ENCODE peak calls at places on chromosome 1, in six cellular contexts. One of them, this sample, is unnamed.

GRCh38 chr1:160837558-160838205 is 25.0 kb downstream of the CD244 start:
- DNase-seq in endothelial cell of umbilical vein: no peak
- DNase-seq in K562: peak; percentile 24
- DNase-seq in A549: no peak
- DNase-seq in HepG2: no peak
- DNase-seq in GM12878: peak; percentile 78
- DNase-seq in this sample: peak; percentile 97

GRCh38 chr1:2460996-2461751 is 14.9 kb upstream of the PLCH2 start:
- DNase-seq in endothelial cell of umbilical vein: no peak
- DNase-seq in K562: no peak
- DNase-seq in A549: no peak
- DNase-seq in HepG2: no peak
- DNase-seq in GM12878: no peak
- DNase-seq in this sample: no peak

GRCh38 chr1:228801068-228801467 is 65.8 kb downstream of the RHOU start:
- DNase-seq in endothelial cell of umbilical vein: no peak
- DNase-seq in K562: no peak
- DNase-seq in A549: no peak
- DNase-seq in HepG2: peak; percentile 47
- DNase-seq in GM12878: no peak
- DNase-seq in this sample: no peak

GRCh38 chr1:15321601-15322000 is 74.6 kb downstream of the FHAD1 start:
- DNase-seq in endothelial cell of umbilical vein: no peak
- DNase-seq in K562: no peak
- DNase-seq in A549: no peak
- DNase-seq in HepG2: no peak
- DNase-seq in GM12878: no peak
- DNase-seq in this sample: no peak

GRCh38 chr1:216531308-216532239 is 108.3 kb upstream of the USH2A start:
- DNase-seq in endothelial cell of umbilical vein: no peak
- DNase-seq in K562: no peak
- DNase-seq in A549: no peak
- DNase-seq in HepG2: no peak
- DNase-seq in GM12878: no peak
- DNase-seq in this sample: no peak

GRCh38 chr1:203045821-203046594 is 19.7 kb downstream of the PPFIA4 start:
- DNase-seq in endothelial cell of umbilical vein: no peak
- DNase-seq in K562: no peak
- DNase-seq in A549: no peak
- DNase-seq in HepG2: no peak
- DNase-seq in GM12878: no peak
- DNase-seq in this sample: no peak

GRCh38 chr1:231465051-231465450 is 43.0 kb upstream of the EGLN1 start:
- DNase-seq in endothelial cell of umbilical vein: no peak
- DNase-seq in K562: no peak
- DNase-seq in A549: no peak
- DNase-seq in HepG2: no peak
- DNase-seq in GM12878: no peak
- DNase-seq in this sample: no peak

GRCh38 chr1:96842215-96842614 is 120.6 kb downstream of the PTBP2 start:
- DNase-seq in endothelial cell of umbilical vein: no peak
- DNase-seq in K562: no peak
- DNase-seq in A549: no peak
- DNase-seq in HepG2: no peak
- DNase-seq in GM12878: no peak
- DNase-seq in this sample: peak; percentile 34

GRCh38 chr1:59020151-59020997 is 236.5 kb upstream of the JUN start:
- DNase-seq in endothelial cell of umbilical vein: peak; percentile 87
- DNase-seq in K562: peak; percentile 48
- DNase-seq in A549: no peak
- DNase-seq in HepG2: no peak
- DNase-seq in GM12878: peak; percentile 87
- DNase-seq in this sample: peak; percentile 85

GRCh38 chr1:22815421-22816062 is 104.9 kb downstream of the EPHB2 start:
- DNase-seq in endothelial cell of umbilical vein: no peak
- DNase-seq in K562: no peak
- DNase-seq in A549: no peak
- DNase-seq in HepG2: no peak
- DNase-seq in GM12878: no peak
- DNase-seq in this sample: no peak

GRCh38 chr1:24767351-24767750 is 22.1 kb downstream of the CLIC4 start:
- DNase-seq in endothelial cell of umbilical vein: no peak
- DNase-seq in K562: no peak
- DNase-seq in A549: no peak
- DNase-seq in HepG2: peak; percentile 94
- DNase-seq in GM12878: no peak
- DNase-seq in this sample: no peak

GRCh38 chr1:16017461-16018303 is at the start of gene HSPB7:
- DNase-seq in endothelial cell of umbilical vein: no peak
- DNase-seq in K562: peak; percentile 80
- DNase-seq in A549: no peak
- DNase-seq in HepG2: no peak
- DNase-seq in GM12878: no peak
- DNase-seq in this sample: no peak

DNA sequence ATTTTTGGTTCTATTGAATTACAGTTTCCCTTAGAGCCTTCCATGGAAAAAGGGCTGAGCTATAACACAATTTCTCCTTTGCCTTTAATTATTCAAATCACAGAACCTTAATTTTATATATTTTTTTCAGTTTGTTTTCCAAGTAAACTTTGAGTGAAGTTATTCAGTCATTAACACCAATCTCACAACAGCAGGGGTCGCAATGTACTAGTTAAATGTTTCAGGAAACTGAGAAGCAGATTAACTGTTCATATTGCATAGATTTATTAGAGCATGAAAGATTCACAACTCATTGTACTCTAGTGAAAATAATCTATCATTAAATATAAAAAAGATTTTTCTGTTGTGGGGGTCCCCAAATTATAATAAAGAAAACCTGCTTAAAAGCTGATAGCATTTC is 64.1 kb downstream of the KIFAP3 start:
- DNase-seq in endothelial cell of umbilical vein: peak; percentile 48
- DNase-seq in K562: peak; percentile 14
- DNase-seq in A549: peak; percentile 54
- DNase-seq in HepG2: peak; percentile 44
- DNase-seq in GM12878: no peak
- DNase-seq in this sample: peak; percentile 34
- TF ChIP-seq CTCF in endothelial cell of umbilical vein: no peak
- TF ChIP-seq CTCF in K562: no peak
- TF ChIP-seq CTCF in A549: peak; percentile 47
- TF ChIP-seq CTCF in HepG2: peak; percentile 48
- TF ChIP-seq CTCF in GM12878: peak; percentile 25
- TF ChIP-seq CTCF in this sample: no peak

GRCh38 chr1:224524679-224525078 is 90.1 kb upstream of the WDR26 start:
- DNase-seq in endothelial cell of umbilical vein: no peak
- DNase-seq in K562: no peak
- DNase-seq in A549: no peak
- DNase-seq in HepG2: no peak
- DNase-seq in GM12878: no peak
- DNase-seq in this sample: no peak
- TF ChIP-seq MYC in endothelial cell of umbilical vein: no peak
- TF ChIP-seq MYC in K562: no peak
- TF ChIP-seq MYC in A549: no peak
- TF ChIP-seq MYC in HepG2: no peak
- TF ChIP-seq MYC in GM12878: no peak
- TF ChIP-seq MYC in this sample: no peak

DNA sequence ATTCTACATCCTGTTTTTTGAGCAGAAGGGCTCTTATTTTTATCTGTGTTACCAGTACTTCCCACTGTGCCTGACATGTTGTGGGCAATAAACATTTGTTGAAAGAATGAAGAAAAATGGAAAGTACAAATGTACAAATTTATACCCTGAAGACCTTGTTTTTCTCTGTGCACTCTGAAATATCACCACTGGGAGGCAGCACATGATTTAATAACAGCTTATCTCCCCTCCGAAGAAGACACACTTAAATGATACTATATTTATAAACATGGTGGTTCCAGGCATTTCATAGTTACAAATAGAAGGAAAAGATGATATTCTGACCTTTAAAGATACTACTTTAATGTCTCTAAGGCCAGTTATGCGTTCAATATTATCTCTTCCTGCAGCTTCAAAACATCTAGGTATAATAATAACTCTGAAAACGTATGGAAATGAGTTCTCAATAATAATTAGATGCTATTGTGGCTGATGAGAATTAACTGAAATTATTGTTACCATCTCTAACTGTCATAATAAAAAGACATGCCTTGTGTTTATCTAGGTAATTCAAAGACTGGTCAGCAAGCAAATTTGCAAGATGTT is 12.8 kb downstream of the DYNLT5 start:
- DNase-seq in endothelial cell of umbilical vein: peak; percentile 79
- DNase-seq in K562: peak; percentile 55
- DNase-seq in A549: peak; percentile 38
- DNase-seq in HepG2: peak; percentile 24
- DNase-seq in GM12878: no peak
- DNase-seq in this sample: peak; percentile 60
- TF ChIP-seq MAX in endothelial cell of umbilical vein: no peak
- TF ChIP-seq MAX in K562: no peak
- TF ChIP-seq MAX in A549: no peak
- TF ChIP-seq MAX in HepG2: no peak
- TF ChIP-seq MAX in GM12878: no peak
- TF ChIP-seq MAX in this sample: no peak

DNA sequence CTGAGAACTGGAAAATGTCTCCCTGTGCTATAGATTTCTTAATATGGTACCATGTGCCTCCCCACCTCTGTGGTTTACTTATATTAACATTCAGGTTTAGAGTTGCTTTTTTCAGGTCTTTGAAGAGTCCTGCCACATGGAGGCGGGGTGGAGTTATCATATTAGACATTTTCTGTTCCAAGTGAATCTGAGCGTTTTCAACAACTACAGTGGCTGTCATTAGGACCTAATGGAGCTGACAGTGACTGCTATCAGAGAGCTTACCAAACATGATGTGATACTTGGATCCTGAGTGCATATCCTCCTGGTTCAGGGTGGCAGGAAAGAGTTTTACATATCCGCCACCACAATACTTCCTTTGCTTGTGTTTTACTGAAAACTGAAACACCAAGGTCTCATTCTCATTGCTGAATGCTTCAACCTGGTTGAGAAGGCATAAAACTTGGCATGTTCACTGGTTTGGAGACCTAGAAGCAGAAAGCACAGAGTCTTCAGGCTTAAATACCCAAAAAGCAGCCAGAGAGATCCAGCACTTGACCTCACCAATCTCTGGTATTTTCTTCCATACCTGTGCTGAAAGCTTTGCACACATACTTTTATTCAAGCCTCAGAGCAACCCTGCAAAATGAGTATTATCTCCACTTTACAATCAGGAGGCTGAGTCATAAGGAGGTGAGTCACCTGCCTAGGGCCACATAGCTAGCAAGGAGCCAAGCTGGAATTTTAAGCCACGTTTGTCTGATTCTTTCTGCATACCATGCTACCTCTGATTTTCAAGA is 47.4 kb upstream of the OSBPL9 start:
- DNase-seq in endothelial cell of umbilical vein: peak; percentile 77
- DNase-seq in K562: peak; percentile 47
- DNase-seq in A549: peak; percentile 51
- DNase-seq in HepG2: peak; percentile 16
- DNase-seq in GM12878: peak; percentile 84
- DNase-seq in this sample: peak; percentile 79
- TF ChIP-seq CTCF in endothelial cell of umbilical vein: peak; percentile 3
- TF ChIP-seq CTCF in K562: peak; percentile 31
- TF ChIP-seq CTCF in A549: peak; percentile 30
- TF ChIP-seq CTCF in HepG2: peak; percentile 44
- TF ChIP-seq CTCF in GM12878: peak; percentile 26
- TF ChIP-seq CTCF in this sample: peak; percentile 22

GRCh38 chr1:18653375-18653774 is 22.7 kb downstream of the PAX7 start:
- DNase-seq in endothelial cell of umbilical vein: no peak
- DNase-seq in K562: no peak
- DNase-seq in A549: no peak
- DNase-seq in HepG2: no peak
- DNase-seq in GM12878: no peak
- DNase-seq in this sample: no peak
- TF ChIP-seq MYC in endothelial cell of umbilical vein: no peak
- TF ChIP-seq MYC in K562: no peak
- TF ChIP-seq MYC in A549: no peak
- TF ChIP-seq MYC in HepG2: no peak
- TF ChIP-seq MYC in GM12878: no peak
- TF ChIP-seq MYC in this sample: no peak

GRCh38 chr1:180524915-180525695 is 22.7 kb upstream of the ACBD6 start:
- DNase-seq in endothelial cell of umbilical vein: no peak
- DNase-seq in K562: no peak
- DNase-seq in A549: no peak
- DNase-seq in HepG2: no peak
- DNase-seq in GM12878: no peak
- DNase-seq in this sample: no peak

GRCh38 chr1:180524160-180524914 is 22.0 kb upstream of the ACBD6 start:
- DNase-seq in endothelial cell of umbilical vein: no peak
- DNase-seq in K562: no peak
- DNase-seq in A549: no peak
- DNase-seq in HepG2: no peak
- DNase-seq in GM12878: no peak
- DNase-seq in this sample: no peak

GRCh38 chr1:180528868-180529470 is 26.6 kb upstream of the ACBD6 start:
- DNase-seq in endothelial cell of umbilical vein: no peak
- DNase-seq in K562: no peak
- DNase-seq in A549: no peak
- DNase-seq in HepG2: no peak
- DNase-seq in GM12878: no peak
- DNase-seq in this sample: no peak

GRCh38 chr1:180527270-180527669 is 24.9 kb upstream of the ACBD6 start:
- DNase-seq in endothelial cell of umbilical vein: peak; percentile 56
- DNase-seq in K562: peak; percentile 66
- DNase-seq in A549: peak; percentile 36
- DNase-seq in HepG2: peak; percentile 39
- DNase-seq in GM12878: no peak
- DNase-seq in this sample: peak; percentile 24

GRCh38 chr1:180525696-180526000 is 23.3 kb upstream of the ACBD6 start:
- DNase-seq in endothelial cell of umbilical vein: no peak
- DNase-seq in K562: no peak
- DNase-seq in A549: no peak
- DNase-seq in HepG2: no peak
- DNase-seq in GM12878: no peak
- DNase-seq in this sample: no peak
- TF ChIP-seq MAX in endothelial cell of umbilical vein: no peak
- TF ChIP-seq MAX in K562: no peak
- TF ChIP-seq MAX in A549: no peak
- TF ChIP-seq MAX in HepG2: no peak
- TF ChIP-seq MAX in GM12878: no peak
- TF ChIP-seq MAX in this sample: no peak

GRCh38 chr1:151189638-151190445 is at the start of gene VPS72:
- DNase-seq in endothelial cell of umbilical vein: peak; percentile 91
- DNase-seq in K562: peak; percentile 92
- DNase-seq in A549: peak; percentile 93
- DNase-seq in HepG2: peak; percentile 85
- DNase-seq in GM12878: peak; percentile 72
- DNase-seq in this sample: peak; percentile 93
- TF ChIP-seq CTCF in endothelial cell of umbilical vein: no peak
- TF ChIP-seq CTCF in K562: no peak
- TF ChIP-seq CTCF in A549: no peak
- TF ChIP-seq CTCF in HepG2: peak; percentile 51
- TF ChIP-seq CTCF in GM12878: no peak
- TF ChIP-seq CTCF in this sample: no peak

GRCh38 chr1:214380418-214380817 is 99.5 kb downstream of the SMYD2 start:
- DNase-seq in endothelial cell of umbilical vein: no peak
- DNase-seq in K562: no peak
- DNase-seq in A549: no peak
- DNase-seq in HepG2: no peak
- DNase-seq in GM12878: no peak
- DNase-seq in this sample: no peak
- TF ChIP-seq MYC in endothelial cell of umbilical vein: no peak
- TF ChIP-seq MYC in K562: no peak
- TF ChIP-seq MYC in A549: no peak
- TF ChIP-seq MYC in HepG2: no peak
- TF ChIP-seq MYC in GM12878: no peak
- TF ChIP-seq MYC in this sample: no peak

This sample was measured in NB4.